ENCODE peak calls at places on chromosomes 12 and 14, in eight cellular contexts. One of them, this sample, is unnamed.
A peak's percentile ranks its signal among the peaks of the same experiment; 100 is the strongest.

GRCh38 chr14:26735811-26736210 is 138.0 kb upstream of the NOVA1 start:
- DNase-seq in breast epithelium: no peak
- DNase-seq in cardiac fibroblast: no peak
- DNase-seq in A549: no peak
- DNase-seq in H9: no peak
- DNase-seq in heart right ventricle: no peak
- DNase-seq in transverse colon: no peak
- DNase-seq in IMR-90: no peak
- DNase-seq in this sample: no peak

GRCh38 chr14:71465316-71465715 is 466.9 kb upstream of the RGS6 start:
- DNase-seq in breast epithelium: no peak
- DNase-seq in cardiac fibroblast: peak; percentile 56
- DNase-seq in A549: no peak
- DNase-seq in H9: no peak
- DNase-seq in heart right ventricle: no peak
- DNase-seq in transverse colon: no peak
- DNase-seq in IMR-90: peak; percentile 55
- DNase-seq in this sample: no peak

GRCh38 chr12:50103767-50104321 is at the start of gene GPD1:
- DNase-seq in breast epithelium: peak; percentile 76
- DNase-seq in cardiac fibroblast: peak; percentile 55
- DNase-seq in A549: no peak
- DNase-seq in H9: peak; percentile 76
- DNase-seq in heart right ventricle: peak; percentile 73
- DNase-seq in transverse colon: peak; percentile 81
- DNase-seq in IMR-90: peak; percentile 28
- DNase-seq in this sample: no peak

GRCh38 chr12:127060933-127061332 is 1206.0 kb upstream of the TMEM132C start:
- DNase-seq in breast epithelium: no peak
- DNase-seq in cardiac fibroblast: no peak
- DNase-seq in A549: no peak
- DNase-seq in H9: no peak
- DNase-seq in heart right ventricle: no peak
- DNase-seq in transverse colon: no peak
- DNase-seq in IMR-90: no peak
- DNase-seq in this sample: no peak

GRCh38 chr12:57093412-57094193 is 4.7 kb downstream of the NAB2 start:
- DNase-seq in breast epithelium: no peak
- DNase-seq in cardiac fibroblast: peak; percentile 94
- DNase-seq in A549: peak; percentile 59
- DNase-seq in H9: peak; percentile 85
- DNase-seq in heart right ventricle: peak; percentile 75
- DNase-seq in transverse colon: peak; percentile 67
- DNase-seq in IMR-90: peak; percentile 90
- DNase-seq in this sample: peak; percentile 83

GRCh38 chr12:101859664-101860607 is 17.4 kb upstream of the DRAM1 start:
- DNase-seq in breast epithelium: no peak
- DNase-seq in cardiac fibroblast: peak; percentile 16
- DNase-seq in A549: no peak
- DNase-seq in H9: no peak
- DNase-seq in heart right ventricle: no peak
- DNase-seq in transverse colon: no peak
- DNase-seq in IMR-90: peak; percentile 76
- DNase-seq in this sample: no peak

GRCh38 chr12:7693793-7694192 is 1.8 kb downstream of the GDF3 start:
- DNase-seq in breast epithelium: no peak
- DNase-seq in cardiac fibroblast: no peak
- DNase-seq in A549: no peak
- DNase-seq in H9: no peak
- DNase-seq in heart right ventricle: no peak
- DNase-seq in transverse colon: no peak
- DNase-seq in IMR-90: no peak
- DNase-seq in this sample: no peak

GRCh38 chr12:632102-632696 is 31.0 kb downstream of the NINJ2 start:
- DNase-seq in breast epithelium: no peak
- DNase-seq in cardiac fibroblast: peak; percentile 78
- DNase-seq in A549: peak; percentile 98
- DNase-seq in H9: peak; percentile 54
- DNase-seq in heart right ventricle: no peak
- DNase-seq in transverse colon: no peak
- DNase-seq in IMR-90: peak; percentile 92
- DNase-seq in this sample: no peak

GRCh38 chr14:48709277-48709785 is 876.8 kb downstream of the RPS29 start:
- DNase-seq in breast epithelium: no peak
- DNase-seq in cardiac fibroblast: no peak
- DNase-seq in A549: no peak
- DNase-seq in H9: no peak
- DNase-seq in heart right ventricle: no peak
- DNase-seq in transverse colon: no peak
- DNase-seq in IMR-90: no peak
- DNase-seq in this sample: no peak

GRCh38 chr12:112900298-112901145 is 6.2 kb upstream of the OAS1 start:
- DNase-seq in breast epithelium: no peak
- DNase-seq in cardiac fibroblast: peak; percentile 62
- DNase-seq in A549: peak; percentile 79
- DNase-seq in H9: peak; percentile 74
- DNase-seq in heart right ventricle: no peak
- DNase-seq in transverse colon: peak; percentile 53
- DNase-seq in IMR-90: peak; percentile 27
- DNase-seq in this sample: no peak

GRCh38 chr12:40325349-40325960 is 100.7 kb downstream of the LRRK2 start:
- DNase-seq in breast epithelium: no peak
- DNase-seq in cardiac fibroblast: peak; percentile 2
- DNase-seq in A549: peak; percentile 75
- DNase-seq in H9: peak; percentile 44
- DNase-seq in heart right ventricle: no peak
- DNase-seq in transverse colon: no peak
- DNase-seq in IMR-90: peak; percentile 4
- DNase-seq in this sample: no peak

GRCh38 chr14:103727313-103728000 is 11.8 kb downstream of the ZFYVE21 start:
- DNase-seq in breast epithelium: no peak
- DNase-seq in cardiac fibroblast: no peak
- DNase-seq in A549: no peak
- DNase-seq in H9: peak; percentile 68
- DNase-seq in heart right ventricle: peak; percentile 12
- DNase-seq in transverse colon: peak; percentile 63
- DNase-seq in IMR-90: no peak
- DNase-seq in this sample: no peak

GRCh38 chr12:48165089-48166031 is 8.0 kb upstream of the ASB8 start:
- DNase-seq in breast epithelium: no peak
- DNase-seq in cardiac fibroblast: peak; percentile 76
- DNase-seq in A549: peak; percentile 75
- DNase-seq in H9: no peak
- DNase-seq in heart right ventricle: no peak
- DNase-seq in transverse colon: no peak
- DNase-seq in IMR-90: peak; percentile 68
- DNase-seq in this sample: no peak

GRCh38 chr12:109863961-109864712 is 16.2 kb downstream of the GLTP start:
- DNase-seq in breast epithelium: no peak
- DNase-seq in cardiac fibroblast: peak; percentile 50
- DNase-seq in A549: peak; percentile 66
- DNase-seq in H9: no peak
- DNase-seq in heart right ventricle: no peak
- DNase-seq in transverse colon: peak; percentile 75
- DNase-seq in IMR-90: peak; percentile 63
- DNase-seq in this sample: no peak

GRCh38 chr12:109880049-109880931 is at the start of gene GLTP:
- DNase-seq in breast epithelium: peak; percentile 82
- DNase-seq in cardiac fibroblast: peak; percentile 79
- DNase-seq in A549: peak; percentile 78
- DNase-seq in H9: peak; percentile 95
- DNase-seq in heart right ventricle: peak; percentile 89
- DNase-seq in transverse colon: peak; percentile 90
- DNase-seq in IMR-90: peak; percentile 63
- DNase-seq in this sample: peak; percentile 83

GRCh38 chr12:19491863-19492262 is 52.6 kb downstream of the AEBP2 start:
- DNase-seq in breast epithelium: no peak
- DNase-seq in cardiac fibroblast: no peak
- DNase-seq in A549: no peak
- DNase-seq in H9: no peak
- DNase-seq in heart right ventricle: no peak
- DNase-seq in transverse colon: no peak
- DNase-seq in IMR-90: no peak
- DNase-seq in this sample: no peak

GRCh38 chr14:71403673-71404072 is 496.4 kb downstream of the PCNX1 start:
- DNase-seq in breast epithelium: no peak
- DNase-seq in cardiac fibroblast: peak; percentile 53
- DNase-seq in A549: peak; percentile 20
- DNase-seq in H9: no peak
- DNase-seq in heart right ventricle: no peak
- DNase-seq in transverse colon: peak; percentile 14
- DNase-seq in IMR-90: peak; percentile 44
- DNase-seq in this sample: no peak

GRCh38 chr14:90726656-90727055 is 89.6 kb downstream of the TTC7B start:
- DNase-seq in breast epithelium: no peak
- DNase-seq in cardiac fibroblast: peak; percentile 54
- DNase-seq in A549: peak; percentile 44
- DNase-seq in H9: peak; percentile 45
- DNase-seq in heart right ventricle: no peak
- DNase-seq in transverse colon: peak; percentile 82
- DNase-seq in IMR-90: peak; percentile 37
- DNase-seq in this sample: peak; percentile 84

GRCh38 chr14:38774162-38774561 is 328.9 kb downstream of the SEC23A start:
- DNase-seq in breast epithelium: no peak
- DNase-seq in cardiac fibroblast: no peak
- DNase-seq in A549: no peak
- DNase-seq in H9: no peak
- DNase-seq in heart right ventricle: no peak
- DNase-seq in transverse colon: no peak
- DNase-seq in IMR-90: no peak
- DNase-seq in this sample: no peak

GRCh38 chr14:38777401-38777800 is 325.6 kb downstream of the SEC23A start:
- DNase-seq in breast epithelium: no peak
- DNase-seq in cardiac fibroblast: no peak
- DNase-seq in A549: no peak
- DNase-seq in H9: no peak
- DNase-seq in heart right ventricle: no peak
- DNase-seq in transverse colon: no peak
- DNase-seq in IMR-90: no peak
- DNase-seq in this sample: no peak

GRCh38 chr14:38770245-38770644 is 332.8 kb downstream of the SEC23A start:
- DNase-seq in breast epithelium: no peak
- DNase-seq in cardiac fibroblast: no peak
- DNase-seq in A549: no peak
- DNase-seq in H9: no peak
- DNase-seq in heart right ventricle: no peak
- DNase-seq in transverse colon: no peak
- DNase-seq in IMR-90: no peak
- DNase-seq in this sample: no peak

DNA sequence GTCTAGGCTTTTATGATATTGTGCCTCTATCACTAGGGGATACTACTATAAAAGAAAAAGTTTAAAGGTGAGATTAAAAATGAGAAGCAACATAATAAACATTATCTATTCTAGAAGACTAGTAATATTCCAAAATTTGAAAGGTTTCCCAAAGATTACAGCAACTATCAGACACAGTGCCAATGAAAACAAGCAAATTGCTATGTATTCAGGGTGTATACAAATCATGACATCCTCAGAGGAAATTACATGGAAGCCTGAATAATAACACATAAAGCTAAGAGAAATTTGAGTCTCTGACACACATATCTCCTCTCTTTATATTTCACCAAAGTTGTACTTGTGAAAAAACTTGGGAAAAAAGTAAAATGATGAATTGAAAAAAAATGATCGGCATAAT is 327.0 kb downstream of the SEC23A start:
- DNase-seq in breast epithelium: no peak
- DNase-seq in cardiac fibroblast: no peak
- DNase-seq in A549: no peak
- DNase-seq in H9: no peak
- DNase-seq in heart right ventricle: no peak
- DNase-seq in transverse colon: no peak
- DNase-seq in IMR-90: no peak
- DNase-seq in this sample: no peak
- TF ChIP-seq CTCF in breast epithelium: no peak
- TF ChIP-seq CTCF in cardiac fibroblast: no peak
- TF ChIP-seq CTCF in A549: no peak
- TF ChIP-seq CTCF in H9: no peak
- TF ChIP-seq CTCF in heart right ventricle: no peak
- TF ChIP-seq CTCF in transverse colon: no peak
- TF ChIP-seq CTCF in IMR-90: no peak
- TF ChIP-seq CTCF in this sample: no peak

DNA sequence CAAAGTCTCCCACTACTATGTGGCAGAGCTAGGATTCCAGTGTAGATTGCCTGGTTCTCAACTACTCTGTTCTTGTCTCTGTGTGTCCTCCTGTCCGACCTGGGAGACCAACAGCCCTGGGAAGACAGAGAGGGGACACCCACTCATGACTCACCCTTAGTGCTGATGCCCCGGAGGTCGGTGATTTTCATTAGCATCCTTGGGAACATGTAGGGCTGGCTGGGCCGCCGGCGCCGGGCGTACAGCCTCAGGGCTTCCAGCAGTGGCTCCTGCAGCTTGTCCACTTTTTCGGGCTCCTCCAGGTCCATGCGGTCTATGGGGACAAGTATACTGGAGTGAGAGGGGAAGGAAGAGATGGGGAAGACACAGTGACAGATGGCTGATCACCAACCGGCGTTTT is 5.9 kb upstream of the ITGB7 start:
- DNase-seq in breast epithelium: no peak
- DNase-seq in cardiac fibroblast: no peak
- DNase-seq in A549: no peak
- DNase-seq in H9: no peak
- DNase-seq in heart right ventricle: no peak
- DNase-seq in transverse colon: no peak
- DNase-seq in IMR-90: no peak
- DNase-seq in this sample: no peak
- TF ChIP-seq CTCF in breast epithelium: no peak
- TF ChIP-seq CTCF in cardiac fibroblast: no peak
- TF ChIP-seq CTCF in A549: no peak
- TF ChIP-seq CTCF in H9: no peak
- TF ChIP-seq CTCF in heart right ventricle: no peak
- TF ChIP-seq CTCF in transverse colon: no peak
- TF ChIP-seq CTCF in IMR-90: no peak
- TF ChIP-seq CTCF in this sample: no peak

GRCh38 chr12:3164454-3165310 is 87.5 kb downstream of the TSPAN9 start:
- DNase-seq in breast epithelium: no peak
- DNase-seq in cardiac fibroblast: no peak
- DNase-seq in A549: no peak
- DNase-seq in H9: no peak
- DNase-seq in heart right ventricle: no peak
- DNase-seq in transverse colon: no peak
- DNase-seq in IMR-90: peak; percentile 43
- DNase-seq in this sample: no peak
- TF ChIP-seq CTCF in breast epithelium: no peak
- TF ChIP-seq CTCF in cardiac fibroblast: no peak
- TF ChIP-seq CTCF in A549: no peak
- TF ChIP-seq CTCF in H9: no peak
- TF ChIP-seq CTCF in heart right ventricle: no peak
- TF ChIP-seq CTCF in transverse colon: no peak
- TF ChIP-seq CTCF in IMR-90: no peak
- TF ChIP-seq CTCF in this sample: no peak

DNA sequence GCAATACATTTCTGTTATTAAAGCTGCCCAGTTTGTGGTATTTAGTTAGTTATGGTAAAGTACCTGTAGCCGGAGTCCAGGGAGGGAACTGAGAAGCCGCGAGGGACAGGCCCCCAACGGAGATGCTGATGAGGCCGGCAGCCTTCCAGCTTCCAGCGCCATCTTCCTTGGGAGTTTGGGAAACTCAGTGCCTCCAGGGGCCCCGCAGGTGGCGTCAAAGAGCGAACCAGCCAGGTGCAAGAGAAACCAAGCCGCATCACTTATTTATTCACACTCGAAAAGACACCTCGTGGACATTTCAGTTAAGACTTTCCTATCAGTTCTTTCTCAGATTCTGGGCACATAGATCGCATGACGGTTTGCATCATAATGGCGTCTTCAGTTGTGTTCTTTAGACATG is 216.6 kb downstream of the GLT1D1 start:
- DNase-seq in breast epithelium: no peak
- DNase-seq in cardiac fibroblast: no peak
- DNase-seq in A549: no peak
- DNase-seq in H9: no peak
- DNase-seq in heart right ventricle: no peak
- DNase-seq in transverse colon: no peak
- DNase-seq in IMR-90: no peak
- DNase-seq in this sample: no peak
- TF ChIP-seq CTCF in breast epithelium: no peak
- TF ChIP-seq CTCF in cardiac fibroblast: no peak
- TF ChIP-seq CTCF in A549: no peak
- TF ChIP-seq CTCF in H9: no peak
- TF ChIP-seq CTCF in heart right ventricle: no peak
- TF ChIP-seq CTCF in transverse colon: no peak
- TF ChIP-seq CTCF in IMR-90: no peak
- TF ChIP-seq CTCF in this sample: no peak